ENCODE peak calls at places on chromosome 14, in ten cellular contexts. M, U, R, W, D, Y, H, S, T and L are unnamed samples.

GRCh38 chr14:33332497-33332896 is 393.8 kb downstream of the NPAS3 start:
- DNase-seq in M (no peak), U (no peak), R (no peak), W (no peak), D (no peak), Y (no peak), H (peak), S (no peak), T (no peak), L (no peak)

GRCh38 chr14:96754845-96755184 is 42.4 kb upstream of the VRK1 start:
- DNase-seq in M (no peak), U (no peak), R (no peak), W (no peak), D (no peak), Y (peak), H (no peak), S (no peak), T (peak), L (peak)

GRCh38 chr14:55589171-55589570 is 9.2 kb downstream of the KTN1 start:
- DNase-seq in M (no peak), U (no peak), R (no peak), W (no peak), D (no peak), Y (no peak), H (no peak), S (no peak), T (no peak), L (no peak)

GRCh38 chr14:88590173-88590572 is 27.3 kb downstream of the ZC3H14 start:
- DNase-seq in M (no peak), U (no peak), R (no peak), W (no peak), D (no peak), Y (no peak), H (no peak), S (no peak), T (no peak), L (no peak)

GRCh38 chr14:58955294-58955821 is 233.1 kb upstream of the DAAM1 start:
- DNase-seq in M (no peak), U (no peak), R (no peak), W (no peak), D (no peak), Y (peak), H (no peak), S (no peak), T (no peak), L (no peak)

GRCh38 chr14:54686219-54686870 is 119.4 kb downstream of the SAMD4A start:
- DNase-seq in M (no peak), U (no peak), R (no peak), W (no peak), D (no peak), Y (no peak), H (no peak), S (no peak), T (peak), L (no peak)

GRCh38 chr14:76775695-76776305 is 14.5 kb downstream of the VASH1 start:
- DNase-seq in M (no peak), U (peak), R (no peak), W (no peak), D (peak), Y (no peak), H (no peak), S (no peak), T (peak), L (no peak)

GRCh38 chr14:21987937-21988336 is 314.3 kb upstream of the OR4E1 start:
- DNase-seq in M (peak), U (no peak), R (peak), W (peak), D (no peak), Y (peak), H (no peak), S (no peak), T (no peak), L (no peak)

GRCh38 chr14:48319823-48320222 is 644.4 kb upstream of the MDGA2 start:
- DNase-seq in M (no peak), U (no peak), R (no peak), W (no peak), D (no peak), Y (no peak), H (no peak), S (no peak), T (no peak), L (no peak)

GRCh38 chr14:104931771-104932675 is 7.3 kb downstream of the PLD4 start:
- DNase-seq in M (no peak), U (peak), R (no peak), W (no peak), D (no peak), Y (peak), H (no peak), S (no peak), T (peak), L (peak)

GRCh38 chr14:71486274-71486673 is 446.0 kb upstream of the RGS6 start:
- DNase-seq in M (no peak), U (no peak), R (no peak), W (no peak), D (no peak), Y (no peak), H (no peak), S (no peak), T (no peak), L (no peak)

GRCh38 chr14:91946313-91947195 is 940 bp downstream of the FBLN5 start:
- DNase-seq in M (no peak), U (no peak), R (no peak), W (no peak), D (no peak), Y (no peak), H (no peak), S (no peak), T (no peak), L (no peak)

GRCh38 chr14:60758875-60759274 is 24.3 kb downstream of the MNAT1 start:
- DNase-seq in M (no peak), U (no peak), R (no peak), W (no peak), D (no peak), Y (no peak), H (no peak), S (no peak), T (no peak), L (no peak)

GRCh38 chr14:20434701-20435453 is 1.1 kb downstream of the KLHL33 start:
- DNase-seq in M (no peak), U (no peak), R (no peak), W (no peak), D (no peak), Y (peak), H (no peak), S (peak), T (peak), L (no peak)

GRCh38 chr14:36647827-36648753 is 13.6 kb upstream of the PAX9 start:
- DNase-seq in M (peak), U (no peak), R (peak), W (peak), D (no peak), Y (peak), H (peak), S (no peak), T (no peak), L (no peak)

GRCh38 chr14:76313861-76314260 is 62.1 kb upstream of the ESRRB start:
- DNase-seq in M (no peak), U (no peak), R (no peak), W (no peak), D (no peak), Y (peak), H (no peak), S (no peak), T (peak), L (no peak)

DNA sequence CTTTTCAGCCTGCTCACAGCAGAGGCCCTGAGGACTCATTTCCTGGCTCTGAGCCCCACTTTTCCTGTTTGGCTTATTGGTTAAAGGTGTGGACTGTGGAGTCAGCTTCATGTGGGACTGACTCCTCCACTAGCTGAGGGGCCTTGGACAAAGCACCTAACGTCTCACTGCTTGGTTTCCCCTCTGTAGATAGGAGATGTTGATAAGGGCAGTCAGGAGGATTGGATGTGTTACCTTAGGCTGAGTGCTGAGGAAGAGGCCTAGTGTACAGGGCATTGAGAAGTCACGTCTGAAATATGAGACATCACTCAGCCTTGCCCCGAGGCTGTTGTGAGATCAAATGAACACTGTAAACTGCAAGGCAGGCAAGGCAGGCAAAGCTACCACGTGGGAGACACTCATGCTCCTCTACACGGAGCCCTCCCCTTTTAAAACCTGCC is 27.1 kb upstream of the TCL1A start:
- DNase-seq in M (no peak), U (no peak), R (no peak), W (no peak), D (no peak), Y (no peak), H (peak), S (no peak), T (no peak), L (peak)
- TF ChIP-seq POLR2AphosphoS5 in M (no peak), U (no peak), R (no peak), W (no peak), D (no peak), Y (no peak), H (peak), S (no peak), T (no peak), L (no peak)

GRCh38 chr14:65351493-65352224 is 60.9 kb upstream of the FUT8 start:
- DNase-seq in M (no peak), U (no peak), R (no peak), W (no peak), D (no peak), Y (no peak), H (no peak), S (no peak), T (no peak), L (no peak)

GRCh38 chr14:65346895-65347294 is 65.6 kb upstream of the FUT8 start:
- DNase-seq in M (no peak), U (no peak), R (no peak), W (no peak), D (no peak), Y (no peak), H (no peak), S (no peak), T (no peak), L (no peak)

GRCh38 chr14:65348137-65348536 is 64.4 kb upstream of the FUT8 start:
- DNase-seq in M (no peak), U (no peak), R (no peak), W (no peak), D (no peak), Y (no peak), H (no peak), S (peak), T (no peak), L (no peak)

GRCh38 chr14:65345264-65345663 is 67.3 kb upstream of the FUT8 start:
- DNase-seq in M (no peak), U (no peak), R (no peak), W (no peak), D (no peak), Y (no peak), H (no peak), S (no peak), T (no peak), L (no peak)

DNA sequence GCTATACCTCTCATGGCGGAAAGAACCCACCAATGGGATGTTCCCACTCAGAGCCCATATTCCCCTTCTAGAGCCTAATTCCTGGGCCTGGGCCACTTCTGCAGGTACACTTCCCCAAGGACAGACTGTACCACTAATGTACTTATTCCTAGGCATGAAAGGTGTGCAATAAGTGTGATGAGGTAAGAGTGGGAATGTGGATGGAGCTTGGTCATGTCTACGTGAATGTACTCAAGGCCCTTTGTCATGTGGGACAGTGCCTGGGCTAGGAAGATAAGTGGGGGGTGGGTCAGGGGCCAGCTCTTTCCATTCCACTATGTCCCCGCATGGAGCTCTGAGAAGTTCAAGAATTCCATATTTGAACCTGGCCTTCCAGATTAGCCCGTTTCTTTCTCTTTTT is 63.4 kb upstream of the FUT8 start:
- DNase-seq in M (peak), U (no peak), R (no peak), W (no peak), D (no peak), Y (no peak), H (no peak), S (no peak), T (no peak), L (no peak)
- TF ChIP-seq POLR2AphosphoS5 in M (no peak), U (no peak), R (no peak), W (no peak), D (no peak), Y (no peak), H (no peak), S (no peak), T (no peak), L (no peak)

GRCh38 chr14:52944267-52944666 is 6.6 kb downstream of the FERMT2 start:
- DNase-seq in M (no peak), U (no peak), R (no peak), W (no peak), D (no peak), Y (no peak), H (no peak), S (no peak), T (no peak), L (no peak)
- TF ChIP-seq POLR2AphosphoS5 in M (no peak), U (no peak), R (no peak), W (no peak), D (no peak), Y (no peak), H (no peak), S (no peak), T (no peak), L (no peak)

DNA sequence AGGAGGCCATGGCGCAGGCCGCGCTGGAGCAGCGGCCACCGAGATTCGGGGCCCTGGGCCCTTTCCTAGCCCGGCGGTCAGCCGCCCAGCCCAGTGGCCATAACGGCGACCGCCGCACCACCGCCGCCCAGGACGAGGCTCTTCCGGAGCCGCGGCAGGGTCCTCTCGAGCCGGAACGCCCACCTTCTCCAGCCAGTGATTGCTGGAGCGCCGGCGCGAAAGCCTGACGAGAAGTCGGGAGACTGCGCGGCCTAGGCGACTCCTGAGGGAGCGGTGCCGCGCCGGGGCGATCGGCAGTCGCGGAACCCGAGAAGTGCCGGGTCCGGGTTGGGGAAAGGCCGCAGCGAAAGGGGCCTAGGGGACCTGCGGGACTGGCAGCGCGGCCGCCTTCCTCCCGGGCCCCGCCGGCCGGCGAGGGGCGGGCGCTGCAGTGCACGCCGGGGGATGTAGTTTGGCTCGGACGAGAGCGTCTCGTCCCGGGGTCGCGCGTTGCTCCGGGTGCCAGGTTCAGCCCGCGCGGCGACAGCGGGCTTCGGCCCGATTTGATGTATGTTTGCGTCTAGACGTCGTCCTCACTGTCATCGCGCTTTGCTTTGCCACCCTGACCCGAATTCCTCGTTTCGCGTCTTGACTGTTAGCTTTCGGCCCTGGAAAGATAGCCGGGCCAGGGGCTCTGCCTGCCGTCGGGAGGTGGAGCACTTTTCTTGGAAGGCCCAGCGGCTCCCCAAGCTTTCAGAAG is at the start of gene VTI1B:
- DNase-seq in M (peak), U (peak), R (peak), W (peak), D (peak), Y (peak), H (peak), S (peak), T (peak), L (peak)
- TF ChIP-seq POLR2AphosphoS5 in M (peak), U (peak), R (no peak), W (peak), D (peak), Y (peak), H (no peak), S (peak), T (peak), L (peak)

DNA sequence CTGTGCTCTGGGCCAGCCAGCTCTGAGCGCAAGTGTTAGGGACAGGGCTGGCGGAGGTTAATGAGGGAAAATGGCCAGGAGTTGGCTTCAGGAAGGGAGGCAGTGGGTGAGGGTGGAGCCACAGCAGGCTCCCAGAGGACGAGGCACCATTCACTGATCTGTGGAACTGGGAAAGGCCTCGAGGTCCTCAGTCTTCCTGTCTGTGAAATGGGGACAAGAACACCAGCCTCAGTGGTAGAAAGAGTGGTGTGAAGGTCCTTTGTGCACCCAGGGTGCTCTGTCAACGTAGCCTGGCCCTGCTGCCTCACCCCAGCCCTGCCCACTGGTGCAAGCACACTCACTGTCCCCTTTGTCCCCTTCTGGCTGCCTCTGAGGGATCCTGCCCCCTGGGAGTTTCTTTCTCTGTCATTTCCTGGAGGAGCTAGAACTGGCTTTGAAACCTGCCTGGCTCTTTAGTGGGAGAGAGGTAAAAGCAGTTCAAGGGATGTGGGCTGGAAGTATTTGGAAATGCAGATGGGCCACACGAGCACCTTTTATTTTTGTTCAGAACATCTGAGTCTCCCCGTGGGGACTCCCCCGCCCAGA is 25.0 kb downstream of the SYNDIG1L start:
- DNase-seq in M (no peak), U (peak), R (no peak), W (no peak), D (no peak), Y (peak), H (no peak), S (no peak), T (no peak), L (no peak)
- TF ChIP-seq POLR2AphosphoS5 in M (no peak), U (no peak), R (no peak), W (no peak), D (no peak), Y (no peak), H (no peak), S (no peak), T (no peak), L (no peak)

DNA sequence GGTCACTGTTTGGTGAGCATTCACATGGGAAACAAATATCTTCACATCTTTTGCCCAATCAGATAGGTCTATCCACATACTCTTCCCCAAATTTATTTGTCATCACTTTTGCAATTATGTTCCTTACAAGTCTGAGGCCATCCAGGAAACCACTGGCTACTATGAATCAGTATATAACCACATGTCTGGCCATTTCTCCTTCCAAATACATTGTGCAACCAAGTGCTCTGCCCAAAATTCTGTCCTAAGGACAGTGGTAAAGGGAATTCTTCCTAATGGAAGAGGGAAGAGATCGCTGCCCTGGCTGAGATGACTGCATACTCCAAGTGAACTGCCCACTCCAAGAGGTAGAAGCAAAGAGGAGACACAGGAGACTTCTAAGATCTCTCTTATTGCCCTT is 148.9 kb upstream of the MAX start:
- DNase-seq in M (no peak), U (no peak), R (no peak), W (no peak), D (no peak), Y (no peak), H (no peak), S (no peak), T (no peak), L (no peak)
- TF ChIP-seq POLR2AphosphoS5 in M (no peak), U (peak), R (no peak), W (no peak), D (no peak), Y (no peak), H (no peak), S (no peak), T (no peak), L (no peak)

GRCh38 chr14:99595034-99595433 is 9.0 kb downstream of the CCDC85C start:
- DNase-seq in M (no peak), U (no peak), R (no peak), W (no peak), D (no peak), Y (no peak), H (no peak), S (no peak), T (no peak), L (no peak)
- TF ChIP-seq POLR2AphosphoS5 in M (no peak), U (no peak), R (no peak), W (no peak), D (no peak), Y (no peak), H (no peak), S (no peak), T (no peak), L (no peak)

DNA sequence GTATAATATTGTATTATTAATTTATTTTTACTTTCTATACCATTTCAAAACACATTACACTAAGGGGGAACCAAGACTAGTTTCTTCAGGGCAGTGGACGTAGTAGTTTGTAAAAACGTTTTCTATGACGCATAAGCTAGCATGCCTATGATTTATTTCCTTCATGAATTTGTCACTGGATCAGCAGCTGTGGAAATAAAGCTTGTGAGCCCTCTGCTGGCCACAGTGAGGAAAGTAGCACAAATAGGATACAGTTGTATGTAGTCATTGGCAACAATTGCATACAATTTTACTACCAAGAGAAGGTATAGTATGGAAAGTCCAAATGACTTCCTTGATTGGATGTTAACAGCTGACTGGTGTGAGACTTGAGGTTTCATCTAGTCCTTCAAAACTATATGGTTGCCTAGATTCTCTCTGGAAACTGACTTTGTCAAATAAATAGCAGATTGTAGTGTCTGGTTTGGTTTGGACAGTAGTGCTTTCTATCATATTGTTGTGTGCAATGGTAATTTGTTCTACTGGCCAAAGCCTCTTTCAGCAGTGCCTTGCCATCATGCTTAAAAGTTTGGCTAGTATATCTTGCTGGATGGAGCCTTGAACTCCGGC is 24.3 kb upstream of the PLEKHD1 start:
- DNase-seq in M (peak), U (no peak), R (peak), W (peak), D (no peak), Y (peak), H (peak), S (peak), T (peak), L (peak)
- TF ChIP-seq POLR2AphosphoS5 in M (no peak), U (no peak), R (no peak), W (no peak), D (no peak), Y (no peak), H (peak), S (peak), T (peak), L (no peak)

GRCh38 chr14:86540636-86541247 is 1010.8 kb downstream of the FLRT2 start:
- DNase-seq in M (no peak), U (no peak), R (no peak), W (no peak), D (no peak), Y (no peak), H (no peak), S (no peak), T (no peak), L (no peak)
- TF ChIP-seq POLR2AphosphoS5 in M (no peak), U (no peak), R (no peak), W (no peak), D (no peak), Y (no peak), H (no peak), S (no peak), T (no peak), L (no peak)